ENCODE peak calls at places on chromosomes 2 and 18, in five cellular contexts. M is lower leg skin, X is OCI-LY7, Y is kidney, V is choroid plexus epithelial cell. I is an unnamed sample.

GRCh38 chr18:59874166-59874565 is 25.6 kb upstream of the PMAIP1 start:
- DNase-seq in Y (no peak), V (peak; percentile 89), M (no peak), X (no peak), I (no peak)

GRCh38 chr2:172234716-172235661 is 132.3 kb upstream of the DLX2 start:
- DNase-seq in V (no peak), Y (peak; percentile 75), M (no peak), X (no peak), I (no peak)

GRCh38 chr2:216845426-216845825 is 14.4 kb downstream of the TNP1 start:
- DNase-seq in X (no peak), V (no peak), M (no peak), Y (no peak), I (no peak)

GRCh38 chr2:199751480-199751879 is 99.5 kb downstream of the FTCDNL1 start:
- DNase-seq in M (no peak), V (no peak), X (no peak), Y (no peak), I (no peak)

GRCh38 chr2:128779301-128780095 is 460.8 kb upstream of the HS6ST1 start:
- DNase-seq in M (peak; percentile 32), V (no peak), X (no peak), Y (no peak), I (no peak)

GRCh38 chr18:43471873-43472272 is 194.6 kb upstream of the SYT4 start:
- DNase-seq in V (no peak), X (no peak), Y (no peak), M (no peak), I (no peak)

GRCh38 chr2:120892967-120893667 is 157.4 kb downstream of the GLI2 start:
- DNase-seq in V (peak; percentile 66), X (no peak), M (no peak), Y (no peak), I (no peak)

GRCh38 chr18:5237083-5237722 is 40.1 kb upstream of the AKAIN1 start:
- DNase-seq in Y (peak; percentile 64), X (peak; percentile 19), M (no peak), V (peak; percentile 25), I (no peak)

GRCh38 chr2:152106464-152106863 is 7.6 kb upstream of the CACNB4 start:
- DNase-seq in V (no peak), Y (no peak), M (no peak), X (no peak), I (no peak)

GRCh38 chr2:174623690-174624089 is 26.1 kb upstream of the WIPF1 start:
- DNase-seq in M (no peak), Y (no peak), V (no peak), X (no peak), I (no peak)

GRCh38 chr18:77234504-77235365 is 14.9 kb upstream of the GALR1 start:
- DNase-seq in Y (peak; percentile 29), M (no peak), X (no peak), V (no peak), I (no peak)

GRCh38 chr2:215738360-215738759 is 275.0 kb downstream of the MREG start:
- DNase-seq in V (no peak), X (no peak), Y (no peak), M (no peak), I (no peak)

GRCh38 chr2:105140237-105140568 is 101.3 kb upstream of the GPR45 start:
- DNase-seq in Y (no peak), M (no peak), X (no peak), V (no peak), I (no peak)

GRCh38 chr18:73479472-73479871 is 611.7 kb upstream of the NETO1 start:
- DNase-seq in X (no peak), M (no peak), V (peak; percentile 45), Y (no peak), I (no peak)

GRCh38 chr2:180143633-180144032 is 136.5 kb upstream of the CWC22 start:
- DNase-seq in M (no peak), Y (no peak), X (no peak), V (no peak), I (no peak)

GRCh38 chr2:231715988-231716616 is 7.8 kb downstream of the PTMA start:
- DNase-seq in M (no peak), V (peak; percentile 37), X (peak; percentile 17), Y (peak; percentile 63), I (peak; percentile 34)

GRCh38 chr2:192444286-192444838 is 249.6 kb upstream of the TMEFF2 start:
- DNase-seq in X (no peak), M (no peak), Y (no peak), V (no peak), I (no peak)

GRCh38 chr2:15177103-15177502 is 384.0 kb downstream of the NBAS start:
- DNase-seq in M (no peak), X (no peak), Y (no peak), V (peak; percentile 54), I (peak; percentile 68)

GRCh38 chr2:89823556-89823955 is 1132.1 kb downstream of the RPIA start:
- DNase-seq in X (no peak), Y (no peak), M (no peak), V (no peak), I (no peak)

GRCh38 chr18:73340135-73340934 is 472.5 kb upstream of the NETO1 start:
- DNase-seq in V (peak; percentile 72), Y (no peak), M (no peak), X (no peak), I (no peak)

GRCh38 chr2:46998551-46998950 is 82.9 kb upstream of the MCFD2 start:
- DNase-seq in Y (no peak), V (no peak), X (no peak), M (no peak), I (no peak)

GRCh38 chr2:120442541-120442922 is 96.6 kb downstream of the INHBB start:
- DNase-seq in Y (no peak), M (peak; percentile 69), X (no peak), V (no peak), I (no peak)

GRCh38 chr2:201452058-201452736 is 657 bp downstream of the STRADB start:
- DNase-seq in M (no peak), X (no peak), V (peak; percentile 30), Y (no peak), I (no peak)

GRCh38 chr2:233152541-233152940 is 92.4 kb downstream of the INPP5D start:
- DNase-seq in Y (no peak), X (no peak), V (peak; percentile 16), M (no peak), I (no peak)

GRCh38 chr18:46668694-46669093 is 11.7 kb upstream of the LOXHD1 start:
- DNase-seq in Y (no peak), M (no peak), X (no peak), V (no peak), I (no peak)

GRCh38 chr2:141611-142010 is 95.3 kb upstream of the FAM110C start:
- DNase-seq in X (no peak), Y (no peak), M (no peak), V (no peak), I (no peak)

GRCh38 chr2:133667-134593 is 87.6 kb upstream of the FAM110C start:
- DNase-seq in X (no peak), Y (no peak), M (no peak), V (no peak), I (no peak)

DNA sequence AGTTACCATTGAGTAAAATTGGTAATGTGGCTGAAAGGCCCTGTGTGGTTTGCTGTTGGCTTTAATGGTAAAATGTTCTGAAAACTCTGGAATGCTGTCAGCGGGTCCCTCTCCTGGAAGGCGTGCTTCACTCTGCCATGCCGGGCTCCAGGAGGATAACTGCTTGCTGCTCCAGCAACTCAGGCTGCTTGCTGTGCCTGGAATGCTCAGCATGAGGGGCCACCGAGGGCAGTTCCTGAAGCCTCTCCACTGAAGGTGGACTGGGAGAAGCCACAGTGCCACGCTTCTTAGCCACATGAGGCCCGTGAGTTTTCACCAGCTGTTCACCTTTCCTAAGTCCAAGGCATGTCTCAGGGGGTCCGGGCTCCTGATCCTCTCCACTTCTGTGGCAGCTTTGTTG is 90.4 kb upstream of the FAM110C start:
- DNase-seq in M (no peak), X (no peak), Y (no peak), V (no peak), I (no peak)
- H3K4me3 ChIP-seq in M (no peak overlapping the region), X (no peak overlapping the region), Y (no peak overlapping the region), V (no peak overlapping the region), I (no peak overlapping the region)

DNA sequence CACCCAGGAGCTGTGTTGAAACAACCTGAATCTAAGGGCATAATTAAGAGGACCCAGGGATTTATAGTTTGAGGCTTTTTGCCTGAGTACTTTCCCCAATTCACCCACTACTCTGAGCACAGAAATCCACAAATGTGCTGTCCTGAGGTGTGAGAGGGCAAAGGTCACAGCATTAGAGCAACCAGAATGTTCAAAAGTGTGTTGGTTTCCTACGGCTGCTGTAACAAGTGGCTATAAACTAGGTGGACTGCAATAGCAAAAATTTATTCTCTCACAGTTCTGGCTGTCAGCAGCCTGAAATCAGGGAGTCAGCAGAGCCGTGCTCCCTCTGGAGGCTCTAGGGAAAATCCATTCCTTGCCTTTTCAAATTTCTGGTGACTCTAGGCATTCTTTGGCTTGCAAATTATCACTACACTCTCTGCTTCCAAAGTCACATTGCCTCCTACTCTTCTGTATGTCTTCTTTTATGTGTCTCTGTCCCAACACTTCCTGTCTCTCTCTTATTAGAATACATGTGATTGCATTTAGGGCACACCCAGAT is 91.3 kb upstream of the TACR1 start:
- DNase-seq in Y (no peak), X (no peak), V (peak; percentile 39), M (no peak), I (no peak)
- H3K4me3 ChIP-seq in Y (no peak overlapping the region), X (no peak overlapping the region), V (no peak overlapping the region), M (no peak overlapping the region), I (no peak overlapping the region)

DNA sequence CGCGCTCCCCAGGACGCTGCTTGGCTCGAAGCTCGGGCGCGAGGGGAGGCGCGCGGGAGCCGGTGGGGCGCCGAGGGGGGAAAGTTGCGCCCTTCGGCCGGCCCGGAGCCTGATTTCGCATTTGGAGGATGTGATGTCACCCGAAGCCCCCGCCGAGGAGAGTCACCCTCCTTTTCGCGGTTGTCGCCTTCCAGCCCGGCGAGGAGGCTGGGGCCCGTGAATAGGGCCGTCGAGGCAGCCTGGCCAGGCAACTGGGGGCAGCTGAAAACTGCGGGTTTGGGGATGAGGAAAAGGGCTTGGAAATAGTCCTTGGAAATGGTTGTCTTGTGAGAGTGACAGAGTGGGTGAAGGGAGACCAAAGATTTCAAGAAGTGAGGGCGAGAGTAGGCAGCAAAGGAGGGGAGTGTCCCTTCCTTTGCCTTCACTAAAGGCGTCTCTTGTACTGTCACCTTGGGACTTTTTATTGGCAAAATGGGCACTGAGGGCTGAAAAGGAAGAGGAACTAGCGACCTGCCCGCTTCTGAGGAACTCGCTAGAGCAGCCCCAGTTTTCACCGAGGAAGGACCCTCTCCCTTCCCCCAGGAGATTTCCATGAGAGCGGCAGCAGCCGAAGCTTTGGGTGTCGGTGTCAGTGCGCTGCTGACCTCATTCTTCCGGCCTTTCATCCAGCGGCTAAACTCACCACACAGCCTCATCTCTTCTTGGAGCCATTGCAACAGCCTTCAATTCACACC is at the start of gene CD8A:
- DNase-seq in Y (no peak), X (no peak), V (peak; percentile 41), M (no peak), I (no peak)
- H3K4me3 ChIP-seq in Y (no peak within 1 kb of the TSS), X (no peak within 1 kb of the TSS), V (no peak within 1 kb of the TSS), M (no peak within 1 kb of the TSS), I (no peak within 1 kb of the TSS)

GRCh38 chr2:73982140-73982617 is 2.5 kb upstream of the TET3 start:
- DNase-seq in X (no peak), M (peak; percentile 88), V (no peak), Y (no peak), I (no peak)

GRCh38 chr2:73979686-73980085 is 5.0 kb upstream of the TET3 start:
- DNase-seq in M (no peak), V (peak; percentile 86), X (no peak), Y (no peak), I (no peak)

GRCh38 chr2:73983322-73984202 is 1.1 kb upstream of the TET3 start:
- DNase-seq in X (peak; percentile 31), V (peak; percentile 26), M (peak; percentile 95), Y (peak; percentile 97), I (peak; percentile 51)

GRCh38 chr2:73980566-73980965 is 4.1 kb upstream of the TET3 start:
- DNase-seq in M (no peak), Y (no peak), X (no peak), V (no peak), I (no peak)

GRCh38 chr2:73981081-73981968 is 3.4 kb upstream of the TET3 start:
- DNase-seq in V (no peak), M (peak; percentile 89), X (peak; percentile 36), Y (peak; percentile 82), I (peak; percentile 77)
- H3K4me3 ChIP-seq in V (peak overlapping the region; percentile 29), M (no peak overlapping the region), X (no peak overlapping the region), Y (peak overlapping the region; percentile 10), I (peak overlapping the region; percentile 71)